ENCODE peak calls at places on chromosomes 4 and X, in four cellular contexts. One of them, this sample, is unnamed.
A peak's percentile ranks its signal among the peaks of the same experiment; 100 is the strongest.

GRCh38 chrX:107562482-107562881 is 65.8 kb upstream of the PRPS1 start:
- DNase-seq in psoas muscle: no peak
- DNase-seq in Peyer's patch: no peak
- DNase-seq in heart right ventricle: no peak
- DNase-seq in this sample: no peak

GRCh38 chr4:10045481-10045880 is 24.2 kb upstream of the SLC2A9 start:
- DNase-seq in Peyer's patch: no peak
- DNase-seq in heart right ventricle: no peak
- DNase-seq in psoas muscle: no peak
- DNase-seq in this sample: no peak

GRCh38 chr4:63620271-63620670 is 789.0 kb downstream of the TECRL start:
- DNase-seq in Peyer's patch: no peak
- DNase-seq in heart right ventricle: no peak
- DNase-seq in psoas muscle: no peak
- DNase-seq in this sample: no peak

GRCh38 chr4:8913121-8913857 is 41.6 kb upstream of the HMX1 start:
- DNase-seq in heart right ventricle: no peak
- DNase-seq in Peyer's patch: peak; percentile 26
- DNase-seq in psoas muscle: peak; percentile 22
- DNase-seq in this sample: no peak

GRCh38 chr4:89298160-89298559 is 9.4 kb downstream of the GPRIN3 start:
- DNase-seq in psoas muscle: no peak
- DNase-seq in Peyer's patch: peak; percentile 80
- DNase-seq in heart right ventricle: no peak
- DNase-seq in this sample: no peak

GRCh38 chrX:136555694-136556093 is 23.7 kb downstream of the VGLL1 start:
- DNase-seq in heart right ventricle: no peak
- DNase-seq in psoas muscle: no peak
- DNase-seq in Peyer's patch: no peak
- DNase-seq in this sample: no peak

GRCh38 chr4:47251363-47252135 is 212.0 kb downstream of the COMMD8 start:
- DNase-seq in heart right ventricle: no peak
- DNase-seq in Peyer's patch: no peak
- DNase-seq in psoas muscle: no peak
- DNase-seq in this sample: no peak

GRCh38 chr4:80732010-80732409 is 298.5 kb upstream of the BMP3 start:
- DNase-seq in heart right ventricle: no peak
- DNase-seq in Peyer's patch: no peak
- DNase-seq in psoas muscle: no peak
- DNase-seq in this sample: no peak

GRCh38 chr4:7161721-7162214 is 30.6 kb upstream of the SORCS2 start:
- DNase-seq in Peyer's patch: peak; percentile 13
- DNase-seq in psoas muscle: no peak
- DNase-seq in heart right ventricle: no peak
- DNase-seq in this sample: peak; percentile 79

GRCh38 chr4:124278477-124278876 is 434.1 kb downstream of the ANKRD50 start:
- DNase-seq in psoas muscle: no peak
- DNase-seq in Peyer's patch: no peak
- DNase-seq in heart right ventricle: no peak
- DNase-seq in this sample: no peak

GRCh38 chr4:36254355-36254754 is 10.0 kb upstream of the ARAP2 start:
- DNase-seq in heart right ventricle: no peak
- DNase-seq in psoas muscle: no peak
- DNase-seq in Peyer's patch: no peak
- DNase-seq in this sample: no peak

GRCh38 chr4:76585897-76586360 is 150.9 kb downstream of the SHROOM3 start:
- DNase-seq in Peyer's patch: peak; percentile 93
- DNase-seq in psoas muscle: no peak
- DNase-seq in heart right ventricle: peak; percentile 77
- DNase-seq in this sample: peak; percentile 93

GRCh38 chrX:51215266-51215665 is 117.4 kb upstream of the NUDT10 start:
- DNase-seq in Peyer's patch: no peak
- DNase-seq in heart right ventricle: no peak
- DNase-seq in psoas muscle: no peak
- DNase-seq in this sample: no peak

GRCh38 chr4:6746721-6747689 is 31.0 kb downstream of the BLOC1S4 start:
- DNase-seq in psoas muscle: no peak
- DNase-seq in heart right ventricle: peak; percentile 39
- DNase-seq in Peyer's patch: peak; percentile 89
- DNase-seq in this sample: peak; percentile 92

GRCh38 chr4:127916512-127916911 is 35.8 kb downstream of the PLK4 start:
- DNase-seq in psoas muscle: no peak
- DNase-seq in heart right ventricle: no peak
- DNase-seq in Peyer's patch: no peak
- DNase-seq in this sample: no peak

GRCh38 chrX:41457618-41458192 is 10.6 kb downstream of the NYX start:
- DNase-seq in Peyer's patch: no peak
- DNase-seq in heart right ventricle: no peak
- DNase-seq in psoas muscle: no peak
- DNase-seq in this sample: no peak

GRCh38 chr4:37424753-37425152 is 180.2 kb downstream of the NWD2 start:
- DNase-seq in heart right ventricle: no peak
- DNase-seq in Peyer's patch: no peak
- DNase-seq in psoas muscle: no peak
- DNase-seq in this sample: no peak
- H3K4me3 ChIP-seq in heart right ventricle: no peak overlapping the region
- H3K4me3 ChIP-seq in Peyer's patch: no peak overlapping the region
- H3K4me3 ChIP-seq in psoas muscle: no peak overlapping the region
- H3K4me3 ChIP-seq in this sample: no peak overlapping the region

GRCh38 chrX:40333344-40333743 is 235.6 kb upstream of the BCOR start:
- DNase-seq in Peyer's patch: no peak
- DNase-seq in heart right ventricle: no peak
- DNase-seq in psoas muscle: no peak
- DNase-seq in this sample: no peak
- H3K36me3 ChIP-seq in Peyer's patch: no peaks in the 10 kb centered on the region
- H3K36me3 ChIP-seq in heart right ventricle: no peaks in the 10 kb centered on the region
- H3K36me3 ChIP-seq in psoas muscle: no peaks in the 10 kb centered on the region
- H3K36me3 ChIP-seq in this sample: no peaks in the 10 kb centered on the region

GRCh38 chr4:823761-824460 is 2.0 kb downstream of the CPLX1 start:
- DNase-seq in psoas muscle: peak; percentile 26
- DNase-seq in Peyer's patch: peak; percentile 36
- DNase-seq in heart right ventricle: no peak
- DNase-seq in this sample: no peak
- H3K4me3 ChIP-seq in psoas muscle: no peak overlapping the region
- H3K4me3 ChIP-seq in Peyer's patch: no peak overlapping the region
- H3K4me3 ChIP-seq in heart right ventricle: no peak overlapping the region
- H3K4me3 ChIP-seq in this sample: no peak overlapping the region

DNA sequence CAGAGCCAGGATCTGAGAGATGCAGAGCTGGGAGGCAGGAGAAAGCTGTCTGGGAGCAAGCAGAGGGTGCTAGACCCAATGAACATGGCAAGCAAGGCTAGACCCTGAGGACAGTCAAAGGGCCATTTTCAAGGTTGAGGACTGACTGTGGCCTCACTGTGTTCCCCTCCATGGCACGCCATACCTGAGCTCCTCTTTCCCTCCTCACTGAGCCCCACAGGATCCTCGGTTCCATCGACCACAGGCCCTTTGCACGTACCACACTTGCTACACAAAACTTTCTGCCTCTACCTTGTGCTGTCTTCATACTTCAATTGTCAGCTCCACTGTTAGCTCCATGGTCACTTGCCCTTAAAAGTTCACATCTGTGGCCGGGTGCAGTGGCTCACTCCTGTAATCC is 45.5 kb upstream of the CD99 start:
- DNase-seq in Peyer's patch: no peak
- DNase-seq in psoas muscle: no peak
- DNase-seq in heart right ventricle: no peak
- DNase-seq in this sample: no peak
- H3K36me3 ChIP-seq in Peyer's patch: no peaks in the 10 kb centered on the region
- H3K36me3 ChIP-seq in psoas muscle: no peaks in the 10 kb centered on the region
- H3K36me3 ChIP-seq in heart right ventricle: peaks cover 3% of the 10 kb centered on the region
- H3K36me3 ChIP-seq in this sample: no peaks in the 10 kb centered on the region

GRCh38 chrX:123731987-123732678 is 719 bp downstream of the THOC2 start:
- DNase-seq in Peyer's patch: no peak
- DNase-seq in psoas muscle: no peak
- DNase-seq in heart right ventricle: no peak
- DNase-seq in this sample: peak; percentile 25
- H3K4me3 ChIP-seq in Peyer's patch: peak overlapping the region; percentile 70
- H3K4me3 ChIP-seq in psoas muscle: peak overlapping the region; percentile 80
- H3K4me3 ChIP-seq in heart right ventricle: peak overlapping the region; percentile 65
- H3K4me3 ChIP-seq in this sample: peak overlapping the region; percentile 36